ENCODE peak calls at places on chromosomes 2 and 18, in five cellular contexts. Z, M, J, B and C are unnamed samples.

GRCh38 chr18:78814321-78814720 is 165.3 kb upstream of the SALL3 start:
- DNase-seq in Z (no peak), M (peak; percentile 59), J (no peak), B (no peak), C (no peak)

GRCh38 chr2:239805043-239805329 is 220.2 kb downstream of the NDUFA10 start:
- DNase-seq in Z (no peak), M (no peak), J (no peak), B (no peak), C (no peak)

GRCh38 chr2:48600917-48601316 is 16.7 kb upstream of the GTF2A1L start:
- DNase-seq in Z (no peak), M (no peak), J (no peak), B (peak; percentile 17), C (no peak)

GRCh38 chr2:152304845-152305244 is 30.1 kb upstream of the FMNL2 start:
- DNase-seq in Z (no peak), M (peak; percentile 20), J (no peak), B (peak; percentile 38), C (no peak)

GRCh38 chr2:118853647-118854367 is 6.4 kb upstream of the EN1 start:
- DNase-seq in Z (no peak), M (peak; percentile 17), J (no peak), B (no peak), C (no peak)

GRCh38 chr18:12520442-12520992 is 112.8 kb downstream of the PRELID3A start:
- DNase-seq in Z (no peak), M (no peak), J (peak; percentile 98), B (peak; percentile 9), C (no peak)

GRCh38 chr2:119112770-119113488 is 45.6 kb downstream of the C1QL2 start:
- DNase-seq in Z (no peak), M (no peak), J (no peak), B (no peak), C (no peak)

GRCh38 chr2:3170792-3171455 is 206.7 kb downstream of the EIPR1 start:
- DNase-seq in Z (no peak), M (no peak), J (no peak), B (no peak), C (no peak)

GRCh38 chr2:191351921-191352320 is 106.7 kb downstream of the MYO1B start:
- DNase-seq in Z (no peak), M (no peak), J (no peak), B (no peak), C (no peak)